ENCODE peak calls at places on chromosomes 4 and X, in eight cellular contexts. O is tibial nerve, H is AG09309, E is right atrium auricular region, A is nephron progenitor cell, J is tibial artery, W is pancreas, Q is Calu3. Y is an unnamed sample.

GRCh38 chrX:153299855-153300254 is 21.7 kb downstream of the PNMA6F start:
- DNase-seq in Q (no peak), E (peak), H (no peak), J (no peak), W (no peak), O (no peak), A (no peak), Y (no peak)

GRCh38 chr4:53656421-53656981 is 65.2 kb upstream of the LNX1 start:
- DNase-seq in H (peak), A (no peak), J (no peak), O (no peak), Q (no peak), W (no peak), E (no peak), Y (no peak)

GRCh38 chr4:113838421-113838820 is 76.9 kb upstream of the CAMK2D start:
- DNase-seq in Q (no peak), J (no peak), H (no peak), W (no peak), E (no peak), A (no peak), O (no peak), Y (no peak)

GRCh38 chr4:137993232-137993631 is 248.9 kb downstream of the SLC7A11 start:
- DNase-seq in J (no peak), E (no peak), Q (no peak), H (no peak), O (no peak), W (no peak), A (no peak), Y (no peak)

GRCh38 chrX:72394518-72395163 is 88.9 kb upstream of the CITED1 start:
- DNase-seq in J (peak), H (peak), W (no peak), O (no peak), Q (no peak), E (no peak), A (peak), Y (no peak)

GRCh38 chr4:38360201-38360600 is 303.8 kb upstream of the KLF3 start:
- DNase-seq in E (no peak), J (no peak), A (no peak), H (no peak), Q (no peak), W (no peak), O (no peak), Y (no peak)

GRCh38 chr4:85153221-85153620 is 186.7 kb upstream of the WDFY3 start:
- DNase-seq in O (no peak), A (no peak), H (no peak), W (no peak), Q (no peak), J (no peak), E (no peak), Y (no peak)

GRCh38 chr4:40990899-40991265 is 223.5 kb downstream of the APBB2 start:
- DNase-seq in E (no peak), O (no peak), Q (no peak), J (no peak), A (no peak), W (no peak), H (no peak), Y (no peak)

GRCh38 chrX:96361844-96362243 is 322.8 kb upstream of the DIAPH2 start:
- DNase-seq in H (no peak), W (no peak), O (no peak), Q (no peak), J (no peak), A (no peak), E (no peak), Y (no peak)

GRCh38 chrX:1535241-1536041 is 1.5 kb downstream of the P2RY8 start:
- DNase-seq in Q (no peak), H (no peak), W (no peak), J (peak), A (no peak), E (no peak), O (no peak), Y (no peak)

GRCh38 chrX:153226344-153227190 is 47.5 kb downstream of the MAGEA1 start:
- DNase-seq in W (no peak), J (no peak), A (peak), E (no peak), O (peak), H (no peak), Q (peak), Y (peak)

GRCh38 chrX:141278306-141278705 is 36.0 kb upstream of the SPANXC start:
- DNase-seq in Q (peak), W (no peak), A (peak), O (no peak), E (no peak), J (no peak), H (no peak), Y (peak)
- TF ChIP-seq CTCF in Q (no peak), W (peak), A (peak), O (peak), E (peak), J (peak), H (peak), Y (peak)

GRCh38 chr4:141134586-141134985 is 1.3 kb upstream of the RNF150 start:
- DNase-seq in O (no peak), E (no peak), Q (no peak), J (no peak), H (no peak), A (no peak), W (no peak), Y (no peak)

GRCh38 chr4:141132689-141133145 is 552 bp downstream of the RNF150 start:
- DNase-seq in Q (peak), A (peak), H (no peak), O (no peak), W (peak), J (peak), E (no peak), Y (peak)

GRCh38 chr4:141131738-141132688 is 1.3 kb downstream of the RNF150 start:
- DNase-seq in Q (no peak), O (no peak), W (peak), J (peak), H (no peak), A (peak), E (no peak), Y (peak)

GRCh38 chr4:141134051-141134450 is 782 bp upstream of the RNF150 start:
- DNase-seq in W (no peak), J (no peak), E (no peak), Q (no peak), A (no peak), H (no peak), O (no peak), Y (no peak)

DNA sequence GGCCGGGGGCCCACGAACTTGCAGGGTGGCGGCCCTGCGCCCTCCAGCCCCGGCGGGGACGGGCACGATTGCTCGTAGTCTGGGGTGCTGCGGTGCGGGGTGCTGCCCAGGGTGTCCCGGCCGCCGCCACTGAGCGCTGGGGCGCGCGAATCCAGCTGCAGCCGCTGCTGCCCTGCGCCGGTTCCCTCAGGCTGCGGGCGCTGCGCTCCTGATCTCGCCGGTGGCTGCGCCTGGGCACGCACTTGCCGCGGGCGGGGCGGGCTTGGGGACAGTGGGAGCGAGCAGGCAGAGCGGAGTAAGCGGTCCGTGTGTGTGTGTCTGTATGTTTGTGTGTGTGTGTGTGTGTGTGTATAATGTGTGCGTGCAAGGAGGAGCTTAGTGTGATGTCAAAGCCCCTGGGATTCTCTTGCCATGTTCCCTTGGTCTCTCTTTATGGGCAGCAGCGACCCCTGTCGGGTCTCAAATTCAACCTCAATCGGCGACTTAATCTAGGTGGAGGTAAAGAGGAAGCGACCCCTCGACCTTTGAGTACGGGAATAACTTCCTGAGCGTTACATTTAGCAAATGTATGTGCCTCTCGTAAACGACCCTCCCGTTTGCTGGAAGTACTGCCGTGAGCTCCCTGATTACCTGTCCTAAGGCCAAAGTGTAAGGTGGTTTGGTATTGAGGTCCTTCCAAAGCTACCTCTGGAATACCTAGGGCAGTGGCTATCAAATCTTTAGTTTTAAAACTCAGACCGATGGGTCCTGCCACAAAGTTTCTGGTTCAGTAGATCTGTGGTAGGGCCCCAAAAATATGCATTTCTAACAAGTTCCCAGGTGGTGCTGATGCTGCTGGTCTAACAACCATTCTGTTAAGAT is at the start of gene RNF150:
- DNase-seq in A (peak), W (peak), H (peak), E (peak), J (peak), Q (peak), O (peak), Y (peak)
- TF ChIP-seq CTCF in A (peak), W (peak), H (peak), E (peak), J (peak), Q (no peak), O (peak), Y (peak)

GRCh38 chrX:154376768-154377167 is 2.3 kb upstream of the EMD start:
- DNase-seq in E (no peak), W (no peak), J (peak), A (no peak), Q (no peak), O (no peak), H (no peak), Y (no peak)

GRCh38 chrX:154378799-154379568 is at the start of gene EMD:
- DNase-seq in H (peak), W (peak), Q (peak), O (peak), E (peak), A (peak), J (peak), Y (peak)

GRCh38 chrX:154380153-154380552 is 1.1 kb downstream of the EMD start:
- DNase-seq in H (no peak), E (no peak), O (no peak), A (no peak), Q (no peak), W (no peak), J (peak), Y (no peak)

GRCh38 chrX:154379569-154379951 is 465 bp downstream of the EMD start:
- DNase-seq in A (no peak), W (no peak), E (no peak), H (no peak), Q (no peak), J (no peak), O (no peak), Y (no peak)

GRCh38 chrX:154378059-154378798 is 866 bp upstream of the EMD start:
- DNase-seq in A (no peak), E (no peak), Q (no peak), J (peak), O (no peak), H (no peak), W (peak), Y (peak)
- TF ChIP-seq CTCF in A (no peak), E (no peak), Q (no peak), J (no peak), O (no peak), H (no peak), W (no peak), Y (no peak)

GRCh38 chrX:106952988-106953387 is 32.8 kb downstream of the CLDN2 start:
- DNase-seq in H (no peak), A (no peak), J (no peak), E (no peak), Q (no peak), W (no peak), O (no peak), Y (no peak)
- TF ChIP-seq CTCF in H (peak), A (peak), J (no peak), E (peak), Q (peak), W (no peak), O (peak), Y (peak)

DNA sequence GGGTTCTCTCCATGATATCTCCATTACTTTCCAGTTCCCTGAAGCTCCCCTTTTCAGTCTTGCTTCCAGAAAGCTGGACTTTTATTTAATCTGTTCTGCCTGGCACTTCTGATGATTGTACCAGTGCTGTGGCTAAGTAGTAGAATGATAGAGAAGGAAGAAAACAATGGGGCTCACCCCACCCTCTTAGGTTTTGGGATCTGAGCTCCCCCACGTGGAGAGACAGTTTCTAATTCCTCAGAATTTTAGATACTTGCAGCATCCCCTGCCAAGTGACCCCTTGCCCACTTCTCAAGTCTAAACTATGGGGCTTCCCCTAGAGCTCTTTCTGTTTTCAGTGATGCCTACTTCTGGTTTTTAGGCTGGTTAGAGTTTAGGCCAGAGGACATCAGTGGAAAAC is 73.9 kb downstream of the GC start:
- DNase-seq in O (no peak), A (no peak), J (no peak), W (no peak), Q (peak), H (no peak), E (no peak), Y (no peak)
- TF ChIP-seq CTCF in O (no peak), A (no peak), J (no peak), W (no peak), Q (no peak), H (peak), E (no peak), Y (no peak)

GRCh38 chr4:124785645-124786044 is 73.1 kb upstream of the ANKRD50 start:
- DNase-seq in W (no peak), Q (no peak), E (no peak), H (no peak), O (no peak), J (no peak), A (no peak), Y (no peak)
- TF ChIP-seq CTCF in W (no peak), Q (no peak), E (peak), H (no peak), O (no peak), J (no peak), A (no peak), Y (peak)

DNA sequence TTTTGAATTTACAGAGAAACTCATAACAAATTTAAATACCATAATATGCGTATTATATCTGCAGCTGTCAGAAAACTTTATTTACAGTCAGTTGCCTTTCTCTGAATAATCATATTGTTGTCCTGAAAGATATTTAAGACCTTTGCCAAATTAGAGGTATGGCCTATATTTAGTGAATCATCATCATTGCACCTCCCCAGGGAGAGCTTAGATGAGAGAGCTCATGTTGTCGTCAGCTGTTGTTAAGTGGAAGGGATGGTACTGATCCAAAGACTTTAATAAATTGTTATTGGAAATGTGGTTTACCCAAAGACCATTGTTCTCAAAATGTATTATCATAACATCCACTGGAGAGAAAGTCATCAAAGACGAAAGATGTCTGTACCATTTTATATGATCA is 128.6 kb downstream of the HTR2C start:
- DNase-seq in J (no peak), W (no peak), E (no peak), A (no peak), Q (no peak), O (no peak), H (no peak), Y (no peak)
- TF ChIP-seq CTCF in J (no peak), W (no peak), E (no peak), A (no peak), Q (no peak), O (no peak), H (no peak), Y (no peak)

DNA sequence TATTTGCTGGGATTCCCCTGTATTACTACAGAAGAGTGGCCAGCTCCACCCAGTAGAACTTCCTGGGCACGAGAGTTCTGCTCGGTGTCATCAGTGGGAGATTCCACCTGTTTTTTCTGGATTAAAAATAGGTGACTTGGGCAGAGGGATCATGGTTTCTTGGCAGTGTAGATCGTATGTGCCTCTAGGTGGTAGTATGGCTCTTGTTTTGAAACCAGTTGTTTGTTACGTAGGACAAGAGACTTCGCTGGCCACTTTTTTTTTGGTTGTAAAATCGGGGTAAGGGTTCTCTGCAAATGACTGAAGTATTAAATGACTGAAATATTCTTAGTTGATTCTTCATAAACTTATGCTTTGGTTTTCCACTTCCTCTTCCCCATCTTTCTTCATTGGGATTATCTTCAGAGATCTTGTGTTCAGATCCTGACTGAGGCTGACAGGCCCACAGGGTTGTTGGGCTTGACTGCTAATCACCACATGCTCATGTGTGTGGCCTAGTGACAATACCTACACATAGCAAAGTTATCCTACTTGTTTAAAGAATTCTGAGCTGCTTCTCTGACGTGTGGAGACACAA is 43.8 kb upstream of the WDR1 start:
- DNase-seq in J (no peak), E (no peak), W (no peak), A (no peak), Q (no peak), H (no peak), O (no peak), Y (peak)
- TF ChIP-seq CTCF in J (no peak), E (peak), W (no peak), A (peak), Q (no peak), H (peak), O (peak), Y (no peak)

Y was measured in endothelial cell.